ENCODE peak calls at places on chromosomes 16 and 17, in five cellular contexts. G, I, R, D and P are unnamed samples.

GRCh38 chr16:66853261-66854139 is 9.3 kb downstream of the CA7 start:
- DNase-seq in G (no peak), I (no peak), R (no peak), D (no peak), P (peak; percentile 11)

GRCh38 chr17:42518046-42518754 is 17.8 kb upstream of the NAGLU start:
- DNase-seq in G (no peak), I (peak; percentile 79), R (peak; percentile 81), D (no peak), P (no peak)

GRCh38 chr17:61687769-61688168 is 96.8 kb upstream of the NACA2 start:
- DNase-seq in G (no peak), I (no peak), R (no peak), D (no peak), P (no peak)

GRCh38 chr17:49715717-49716279 is 8.0 kb upstream of the SLC35B1 start:
- DNase-seq in G (no peak), I (no peak), R (no peak), D (no peak), P (no peak)

GRCh38 chr16:24986512-24987303 is 28.5 kb downstream of the ARHGAP17 start:
- DNase-seq in G (peak; percentile 83), I (no peak), R (peak; percentile 89), D (no peak), P (no peak)

GRCh38 chr17:69335018-69335417 is 8.1 kb upstream of the ABCA5 start:
- DNase-seq in G (peak; percentile 46), I (peak; percentile 69), R (peak; percentile 12), D (no peak), P (peak; percentile 36)

GRCh38 chr17:3754458-3755334 is 31.0 kb downstream of the HASPIN start:
- DNase-seq in G (no peak), I (peak; percentile 95), R (peak; percentile 82), D (peak; percentile 100), P (peak; percentile 79)

GRCh38 chr17:3528604-3529511 is 28.8 kb downstream of the TRPV3 start:
- DNase-seq in G (no peak), I (no peak), R (no peak), D (no peak), P (no peak)

GRCh38 chr16:61885343-61885742 is 150.9 kb downstream of the CDH8 start:
- DNase-seq in G (no peak), I (no peak), R (no peak), D (no peak), P (no peak)

GRCh38 chr17:73800893-73801292 is 156.6 kb upstream of the SDK2 start:
- DNase-seq in G (no peak), I (no peak), R (no peak), D (no peak), P (no peak)

GRCh38 chr17:12624221-12624620 is 41.5 kb upstream of the MYOCD start:
- DNase-seq in G (no peak), I (no peak), R (no peak), D (no peak), P (no peak)

GRCh38 chr16:69157189-69157588 is 24.7 kb downstream of the UTP4 start:
- DNase-seq in G (no peak), I (no peak), R (no peak), D (no peak), P (no peak)

GRCh38 chr17:51434434-51435170 is 174.3 kb downstream of the UTP18 start:
- DNase-seq in G (no peak), I (peak; percentile 83), R (no peak), D (no peak), P (no peak)

GRCh38 chr16:69105501-69106361 is at the start of gene HAS3:
- DNase-seq in G (peak; percentile 34), I (peak; percentile 69), R (peak; percentile 75), D (peak; percentile 64), P (peak; percentile 90)

GRCh38 chr17:39662551-39663339 is 2.4 kb upstream of the TCAP start:
- DNase-seq in G (no peak), I (no peak), R (no peak), D (no peak), P (no peak)

GRCh38 chr17:10059684-10060211 is 138.7 kb downstream of the GAS7 start:
- DNase-seq in G (no peak), I (no peak), R (no peak), D (no peak), P (no peak)
- TF ChIP-seq YY1 in G (no peak), I (no peak), R (no peak), D (no peak), P (no peak)

GRCh38 chr17:13940858-13941665 is 128.2 kb upstream of the COX10 start:
- DNase-seq in G (no peak), I (peak; percentile 46), R (peak; percentile 30), D (no peak), P (no peak)
- TF ChIP-seq CTCF in G (no peak), I (peak; percentile 20), R (no peak), D (peak; percentile 27), P (peak; percentile 20)

GRCh38 chr16:12757546-12757945 is 46.1 kb downstream of the CPPED1 start:
- DNase-seq in G (no peak), I (no peak), R (no peak), D (no peak), P (no peak)

GRCh38 chr16:12758031-12758669 is 45.5 kb downstream of the CPPED1 start:
- DNase-seq in G (no peak), I (no peak), R (peak; percentile 70), D (no peak), P (peak; percentile 72)

GRCh38 chr16:12753203-12754023 is 50.3 kb downstream of the CPPED1 start:
- DNase-seq in G (no peak), I (no peak), R (no peak), D (no peak), P (no peak)

GRCh38 chr16:12752159-12752558 is 51.5 kb downstream of the CPPED1 start:
- DNase-seq in G (no peak), I (no peak), R (no peak), D (no peak), P (peak; percentile 32)

DNA sequence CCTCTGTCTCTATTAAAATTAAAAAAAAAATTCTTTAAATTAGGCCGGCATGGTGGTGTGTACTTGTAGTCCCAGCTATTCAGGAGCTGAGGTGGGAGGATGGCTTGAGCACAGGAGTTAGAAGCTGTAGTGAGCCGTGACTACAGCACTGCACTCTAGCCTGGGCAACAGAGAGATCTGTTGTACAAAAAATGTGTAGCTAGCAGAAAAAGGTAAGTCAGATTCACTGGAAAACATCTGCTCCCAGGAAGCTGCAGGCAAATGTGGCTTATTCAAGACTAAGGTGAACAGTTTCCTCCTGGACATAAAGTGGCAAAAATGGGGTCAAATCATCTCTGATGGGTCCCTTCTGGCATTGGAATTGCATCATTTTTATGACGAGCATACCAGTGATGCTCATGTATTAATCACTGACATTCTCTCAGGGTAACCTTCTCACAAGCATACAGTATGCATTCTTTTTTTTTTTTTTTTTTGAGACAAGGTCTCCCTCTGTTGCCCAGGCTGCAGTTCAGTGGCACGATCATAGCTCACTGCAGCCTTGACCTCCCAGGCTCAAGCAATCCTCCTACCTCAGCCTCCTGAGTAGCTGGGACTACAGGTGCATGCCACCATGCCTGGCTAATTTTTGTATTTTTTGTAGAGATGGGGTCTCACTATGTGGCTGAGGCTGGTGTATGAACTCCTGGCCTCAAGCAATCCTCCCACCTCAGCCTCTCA is 48.7 kb downstream of the CPPED1 start:
- DNase-seq in G (no peak), I (no peak), R (no peak), D (no peak), P (no peak)
- TF ChIP-seq YY1 in G (no peak), I (no peak), R (no peak), D (no peak), P (no peak)

GRCh38 chr16:31455601-31456314 is 3.5 kb upstream of the ARMC5 start:
- DNase-seq in G (no peak), I (no peak), R (peak; percentile 73), D (no peak), P (peak; percentile 12)
- TF ChIP-seq CTCF in G (peak; percentile 65), I (peak; percentile 67), R (peak; percentile 80), D (peak; percentile 81), P (peak; percentile 40)

GRCh38 chr16:89722392-89723278 is 1.3 kb downstream of the ZNF276 start:
- DNase-seq in G (no peak), I (peak; percentile 56), R (peak; percentile 77), D (no peak), P (no peak)
- TF ChIP-seq YY1 in G (no peak), I (no peak), R (no peak), D (no peak), P (no peak)

DNA sequence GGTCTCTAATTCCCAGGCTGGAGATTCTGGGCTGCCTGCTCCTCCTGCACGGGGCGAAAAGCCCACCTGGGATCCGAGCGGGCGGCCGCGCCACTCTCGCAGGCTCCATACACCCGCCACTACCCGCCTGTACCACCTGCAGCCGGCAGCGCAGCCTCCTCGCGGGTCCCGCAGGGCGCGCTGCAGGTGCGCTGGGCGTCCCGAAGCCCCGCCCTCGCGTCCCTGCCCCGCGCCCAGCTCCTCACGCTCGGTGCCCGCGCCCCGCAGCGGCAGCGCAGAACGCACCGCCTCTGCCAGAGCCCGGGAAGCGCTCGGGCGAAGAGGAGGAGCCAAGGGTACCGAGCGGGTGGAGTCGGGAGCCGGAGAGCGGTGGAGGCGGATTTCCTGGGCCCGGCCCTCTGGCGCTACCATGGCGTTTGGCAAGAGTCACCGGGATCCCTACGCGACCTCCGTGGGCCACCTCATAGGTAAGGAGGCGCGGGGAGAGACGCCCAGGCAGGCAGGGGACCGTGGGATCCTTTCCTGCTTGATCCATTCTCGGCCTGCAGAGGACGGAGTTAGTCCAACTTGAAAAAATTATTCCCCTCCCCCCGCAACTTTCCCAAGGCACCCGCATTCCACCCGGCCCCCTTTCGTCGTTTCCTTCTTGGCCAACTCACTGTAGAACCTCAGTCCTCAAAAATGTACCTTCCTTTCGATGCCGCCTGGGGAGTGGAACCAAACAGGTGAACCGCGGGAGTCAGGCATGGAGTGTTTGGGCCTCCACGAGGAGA is at the start of gene TOM1L1:
- DNase-seq in G (peak; percentile 87), I (peak; percentile 86), R (peak; percentile 77), D (peak; percentile 56), P (peak; percentile 92)
- TF ChIP-seq CTCF in G (peak; percentile 71), I (peak; percentile 25), R (no peak), D (no peak), P (peak; percentile 18)

DNA sequence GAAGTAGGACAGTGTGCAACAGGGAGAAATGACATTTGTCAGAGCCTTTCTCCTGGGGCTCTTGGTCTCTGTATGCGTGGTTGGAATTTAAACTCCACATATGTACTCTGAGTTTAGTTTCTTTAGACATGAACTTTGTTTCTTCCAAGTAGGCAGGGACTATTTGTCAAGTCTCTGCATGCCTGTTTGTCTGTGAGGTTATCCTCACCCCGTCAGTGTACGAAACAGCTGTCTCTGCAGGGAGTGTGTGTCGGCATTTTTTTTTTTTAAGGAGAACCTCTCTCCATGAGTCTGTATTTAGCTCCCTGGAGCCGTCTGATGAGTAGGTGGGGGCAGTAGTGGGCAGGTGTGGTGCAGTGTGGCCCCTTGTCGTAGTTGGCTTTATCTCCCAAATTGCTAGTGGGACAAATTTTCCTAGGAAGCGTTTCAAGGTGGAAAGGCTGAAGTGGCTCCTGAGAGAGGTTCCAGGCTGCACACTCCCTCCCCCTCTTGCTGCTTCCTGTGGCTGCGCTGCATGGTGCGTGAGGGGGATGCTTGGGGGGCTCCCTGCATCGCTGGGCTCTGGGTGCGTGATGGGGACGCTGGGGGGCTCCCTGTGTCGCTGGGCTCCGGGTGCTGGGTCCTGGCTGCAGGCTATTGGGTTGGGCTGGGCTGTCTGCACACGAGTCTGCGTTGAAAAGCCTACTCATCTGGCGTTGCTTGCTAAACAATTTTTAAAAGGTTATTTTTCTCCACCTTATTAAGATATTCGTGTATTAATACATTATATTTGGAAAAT is 29.9 kb downstream of the NDEL1 start:
- DNase-seq in G (no peak), I (no peak), R (no peak), D (no peak), P (no peak)
- TF ChIP-seq YY1 in G (no peak), I (no peak), R (no peak), D (no peak), P (no peak)